ENCODE peak calls at places on chromosomes 5 and 9, in four cellular contexts. B is GM12878, V is K562, I is HepG2. M is an unnamed sample.

GRCh38 chr9:13718086-13718485 is 438.6 kb upstream of the MPDZ start:
- DNase-seq in I (no peak), B (no peak), V (no peak), M (no peak)

GRCh38 chr9:125829743-125830142 is 82.6 kb downstream of the PBX3 start:
- DNase-seq in V (no peak), B (peak), I (no peak), M (no peak)

GRCh38 chr5:38468202-38468656 is 88.2 kb downstream of the LIFR start:
- DNase-seq in I (peak), V (no peak), B (no peak), M (no peak)

GRCh38 chr5:38742821-38743220 is 103.0 kb upstream of the OSMR start:
- DNase-seq in I (no peak), B (no peak), V (no peak), M (no peak)

GRCh38 chr5:37754976-37755375 is 84.9 kb downstream of the GDNF start:
- DNase-seq in B (no peak), V (no peak), I (no peak), M (no peak)

GRCh38 chr5:180472269-180472668 is 21.9 kb upstream of the CNOT6 start:
- DNase-seq in B (no peak), I (no peak), V (no peak), M (no peak)

GRCh38 chr5:178389796-178390195 is 157.2 kb upstream of the PHYKPL start:
- DNase-seq in V (no peak), B (no peak), I (no peak), M (no peak)

GRCh38 chr9:19799784-19800183 is 10.9 kb upstream of the SLC24A2 start:
- DNase-seq in B (no peak), I (no peak), V (no peak), M (no peak)

GRCh38 chr9:34546834-34547827 is 24.3 kb upstream of the ENHO start:
- DNase-seq in V (peak), I (peak), B (no peak), M (peak)

GRCh38 chr9:76512826-76513225 is 53.8 kb downstream of the GCNT1 start:
- DNase-seq in I (no peak), V (no peak), B (no peak), M (no peak)

GRCh38 chr5:370959-371810 is 49.7 kb downstream of the AHRR start:
- DNase-seq in V (no peak), I (no peak), B (no peak), M (no peak)

GRCh38 chr5:93078082-93079038 is 502.7 kb downstream of the NR2F1-AS1 start:
- DNase-seq in B (peak), V (no peak), I (peak), M (no peak)

GRCh38 chr5:21810737-21811316 is 1042.3 kb downstream of the CDH12 start:
- DNase-seq in V (peak), B (no peak), I (peak), M (peak)

GRCh38 chr5:39713224-39713911 is 288.6 kb upstream of the DAB2 start:
- DNase-seq in V (no peak), I (no peak), B (no peak), M (no peak)

GRCh38 chr5:6410421-6410820 is 32.1 kb upstream of the MED10 start:
- DNase-seq in B (no peak), I (no peak), V (no peak), M (no peak)

GRCh38 chr5:129915415-129915814 is 11.2 kb downstream of the CHSY3 start:
- DNase-seq in I (no peak), B (no peak), V (no peak), M (no peak)

DNA sequence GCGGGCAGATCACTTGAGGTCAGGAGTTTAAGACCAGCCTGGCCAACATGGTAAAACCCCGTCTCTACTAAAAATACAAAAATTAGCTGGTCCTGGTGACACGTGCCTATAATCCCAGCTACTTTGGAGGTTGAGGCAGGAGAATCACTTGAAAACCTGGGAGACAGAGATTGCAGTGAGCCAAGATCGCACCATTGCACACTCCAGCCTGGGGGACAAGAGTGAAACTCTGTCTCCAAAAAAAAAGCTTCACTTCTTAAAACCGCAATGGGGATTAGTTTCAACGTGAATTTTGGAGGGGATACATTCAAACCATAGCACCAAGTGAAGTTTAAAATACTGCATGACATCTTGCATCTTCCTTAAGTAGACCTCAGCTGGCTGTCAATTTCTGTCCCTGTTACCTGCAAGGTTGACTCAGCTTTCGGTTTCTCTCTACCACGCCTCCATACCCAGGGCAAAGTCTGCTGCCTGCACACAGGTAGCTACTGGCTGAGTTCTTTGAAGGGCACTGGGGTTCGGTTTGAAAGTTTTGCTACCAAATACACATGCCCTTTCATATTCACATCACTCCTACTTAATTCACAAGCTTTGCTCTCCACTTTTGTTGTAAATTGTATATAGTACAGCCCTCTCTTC is 69.3 kb downstream of the KIAA1958 start:
- DNase-seq in V (no peak), B (no peak), I (peak), M (no peak)
- TF ChIP-seq SP1 in V (no peak), B (no peak), I (no peak), M (no peak)

DNA sequence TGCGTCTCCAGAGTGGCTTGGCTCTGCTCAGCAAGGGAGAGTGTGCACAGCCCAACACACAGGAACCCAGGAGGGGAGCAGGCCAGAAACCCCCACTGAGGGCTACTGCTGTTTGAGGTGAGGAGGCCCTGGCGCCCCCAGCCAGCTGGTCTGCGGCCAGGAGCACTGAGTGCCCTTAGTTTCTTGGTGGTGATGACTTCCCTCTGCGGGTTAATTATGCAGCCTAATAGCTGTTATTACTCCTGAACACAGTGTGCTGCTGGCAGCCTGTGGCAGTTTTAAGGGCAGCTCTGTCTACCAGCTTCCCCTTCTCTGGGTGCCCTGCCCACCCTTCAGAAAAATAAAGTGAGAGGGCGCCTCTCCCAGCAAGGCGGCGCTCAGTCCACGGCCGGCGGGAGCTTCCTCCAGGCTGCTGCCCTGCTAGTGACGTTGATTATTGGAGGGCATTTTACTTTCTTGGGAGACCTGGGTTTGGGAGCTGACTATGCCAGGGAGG is 19.2 kb downstream of the GADD45G start:
- DNase-seq in I (no peak), B (no peak), V (no peak), M (no peak)
- TF ChIP-seq BHLHE40 in I (no peak), B (no peak), V (no peak), M (no peak)

DNA sequence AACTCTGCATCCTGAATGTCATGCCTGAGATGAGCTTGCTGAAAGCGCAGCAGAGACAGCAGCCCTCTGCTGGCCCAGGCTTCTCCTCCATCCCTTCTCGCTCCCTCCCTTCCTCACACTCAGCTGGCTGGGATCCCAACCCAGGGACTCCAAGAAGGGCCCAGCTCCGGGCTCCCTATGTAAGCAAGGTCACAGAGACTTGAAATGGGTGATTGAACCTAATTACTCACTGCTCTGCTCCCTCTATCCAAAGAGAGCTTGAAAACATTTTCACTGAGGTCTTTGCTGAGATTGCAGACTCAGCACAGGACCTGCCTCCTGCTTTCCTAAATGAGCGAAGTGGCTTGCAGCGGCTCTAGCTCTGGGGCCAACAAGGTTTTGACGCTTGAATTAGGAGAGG is 42.8 kb downstream of the RAPGEF1 start:
- DNase-seq in V (no peak), B (no peak), I (no peak), M (no peak)
- TF ChIP-seq SP1 in V (no peak), B (no peak), I (no peak), M (no peak)

GRCh38 chr5:29950416-29951145 is 1242.9 kb upstream of the CDH6 start:
- DNase-seq in V (no peak), B (no peak), I (no peak), M (no peak)
- TF ChIP-seq BHLHE40 in V (no peak), B (no peak), I (no peak), M (no peak)

DNA sequence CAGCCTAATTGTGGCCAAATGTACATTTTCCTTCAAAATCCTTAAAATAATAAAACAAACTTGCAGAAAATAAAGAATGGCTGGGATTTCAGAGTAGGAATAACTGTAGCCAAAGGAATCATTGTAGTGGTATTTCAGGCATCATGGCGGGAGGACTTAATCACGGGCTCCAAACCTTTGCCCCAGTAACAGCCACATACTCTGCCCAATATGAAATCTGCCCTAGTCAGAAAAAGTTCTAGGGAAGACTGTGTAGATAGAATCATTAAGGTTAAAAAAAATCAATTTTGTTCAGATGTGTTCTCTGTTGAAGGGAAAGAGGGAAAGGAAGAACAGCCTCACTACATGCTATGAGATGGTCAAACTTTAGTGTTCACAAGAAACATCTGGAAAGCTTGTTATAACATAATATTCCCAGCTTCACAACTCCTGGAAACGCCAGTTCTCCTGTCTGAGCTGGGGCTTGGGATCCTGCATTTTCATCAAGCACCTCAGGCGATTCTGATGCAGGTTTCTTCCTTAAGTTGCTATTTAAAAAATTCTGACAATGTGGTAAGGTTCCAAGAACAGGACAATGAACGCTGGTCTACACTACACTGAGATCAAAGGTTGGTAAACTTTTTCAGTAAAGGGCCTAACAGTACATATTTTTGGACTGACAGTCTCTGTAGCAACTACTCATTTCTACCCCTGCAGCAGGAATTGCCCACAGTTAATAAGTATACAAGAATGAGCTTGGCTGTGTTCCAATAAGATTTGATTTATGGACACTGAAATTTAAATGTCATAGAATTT is 87.9 kb downstream of the CEMIP2 start:
- DNase-seq in I (peak), V (no peak), B (no peak), M (no peak)
- TF ChIP-seq SP1 in I (no peak), V (no peak), B (no peak), M (no peak)

GRCh38 chr9:115158666-115159481 is 40.9 kb upstream of the TNC start:
- DNase-seq in I (no peak), B (no peak), V (no peak), M (no peak)
- TF ChIP-seq BHLHE40 in I (no peak), B (no peak), V (no peak), M (no peak)

DNA sequence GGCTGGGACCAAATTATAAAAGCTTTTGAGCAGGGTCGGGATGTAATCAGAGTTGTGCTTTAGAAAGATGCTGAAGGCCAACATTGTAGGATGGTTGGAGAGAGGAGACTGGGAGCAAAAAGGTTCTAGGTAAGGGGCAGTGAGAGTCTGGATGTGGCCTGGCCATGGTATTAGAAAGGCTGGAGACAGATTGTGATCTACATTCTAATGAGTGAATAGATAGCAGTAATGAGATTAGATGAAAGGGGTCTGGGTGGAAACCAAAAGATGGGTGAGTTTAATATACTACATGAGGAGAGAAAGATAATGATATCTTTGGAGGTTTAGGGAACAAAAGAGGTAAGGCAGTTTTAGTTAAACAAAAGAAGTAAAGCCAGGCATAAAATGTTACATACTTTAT is 88.8 kb upstream of the SH3GL2 start:
- DNase-seq in V (no peak), B (no peak), I (no peak), M (no peak)
- TF ChIP-seq SP1 in V (no peak), B (no peak), I (no peak), M (no peak)

GRCh38 chr9:6564370-6564769 is 81.2 kb downstream of the GLDC start:
- DNase-seq in B (no peak), I (no peak), V (no peak), M (no peak)

GRCh38 chr9:6566409-6567139 is 79.0 kb downstream of the GLDC start:
- DNase-seq in B (no peak), V (no peak), I (no peak), M (no peak)

GRCh38 chr9:6565312-6565711 is 80.2 kb downstream of the GLDC start:
- DNase-seq in B (no peak), I (no peak), V (no peak), M (no peak)

GRCh38 chr9:6564868-6565267 is 80.7 kb downstream of the GLDC start:
- DNase-seq in I (no peak), V (no peak), B (no peak), M (no peak)

GRCh38 chr9:6567140-6567591 is 78.4 kb downstream of the GLDC start:
- DNase-seq in V (peak), B (no peak), I (no peak), M (no peak)
- TF ChIP-seq BHLHE40 in V (no peak), B (no peak), I (no peak), M (no peak)

GRCh38 chr9:101443358-101443757 is 7.8 kb upstream of the ALDOB start:
- DNase-seq in V (no peak), B (no peak), I (no peak), M (no peak)
- TF ChIP-seq SP1 in V (no peak), B (no peak), I (no peak), M (no peak)

M was measured in HEK293T.